ENCODE peak calls at places on chromosomes 5 and 9, in nine cellular contexts. One of them, this sample, is unnamed.

GRCh38 chr5:14915291-14915976 is 43.9 kb upstream of the ANKH start:
- DNase-seq in CD4-positive, alpha-beta memory T cell: no peak
- DNase-seq in mesenchymal stem cell: no peak
- DNase-seq in OCI-LY7: no peak
- DNase-seq in neuronal stem cell: no peak
- DNase-seq in A549: no peak
- DNase-seq in suprapubic skin: no peak
- DNase-seq in neural progenitor cell: no peak
- DNase-seq in HCT116: no peak
- DNase-seq in this sample: no peak

GRCh38 chr5:150656191-150657132 is 4.6 kb upstream of the MYOZ3 start:
- DNase-seq in mesenchymal stem cell: peak; percentile 57
- DNase-seq in suprapubic skin: no peak
- DNase-seq in HCT116: no peak
- DNase-seq in A549: peak; percentile 60
- DNase-seq in neural progenitor cell: peak; percentile 92
- DNase-seq in CD4-positive, alpha-beta memory T cell: peak; percentile 85
- DNase-seq in neuronal stem cell: peak; percentile 80
- DNase-seq in OCI-LY7: peak; percentile 84
- DNase-seq in this sample: peak; percentile 92

GRCh38 chr9:126676685-126677143 is 63.0 kb downstream of the LMX1B start:
- DNase-seq in OCI-LY7: no peak
- DNase-seq in A549: no peak
- DNase-seq in mesenchymal stem cell: no peak
- DNase-seq in neuronal stem cell: peak; percentile 71
- DNase-seq in neural progenitor cell: peak; percentile 96
- DNase-seq in HCT116: no peak
- DNase-seq in suprapubic skin: no peak
- DNase-seq in CD4-positive, alpha-beta memory T cell: no peak
- DNase-seq in this sample: no peak

GRCh38 chr9:87855061-87855460 is 27.6 kb upstream of the SPATA31E1 start:
- DNase-seq in neuronal stem cell: no peak
- DNase-seq in A549: no peak
- DNase-seq in neural progenitor cell: no peak
- DNase-seq in OCI-LY7: no peak
- DNase-seq in suprapubic skin: no peak
- DNase-seq in HCT116: no peak
- DNase-seq in CD4-positive, alpha-beta memory T cell: no peak
- DNase-seq in mesenchymal stem cell: no peak
- DNase-seq in this sample: no peak

GRCh38 chr5:74290634-74291033 is 349.9 kb downstream of the ENC1 start:
- DNase-seq in A549: no peak
- DNase-seq in mesenchymal stem cell: no peak
- DNase-seq in neuronal stem cell: no peak
- DNase-seq in HCT116: no peak
- DNase-seq in suprapubic skin: no peak
- DNase-seq in OCI-LY7: no peak
- DNase-seq in neural progenitor cell: no peak
- DNase-seq in CD4-positive, alpha-beta memory T cell: no peak
- DNase-seq in this sample: peak; percentile 14

GRCh38 chr9:93183663-93184438 is at the start of gene WNK2:
- DNase-seq in A549: peak; percentile 24
- DNase-seq in CD4-positive, alpha-beta memory T cell: peak; percentile 47
- DNase-seq in OCI-LY7: peak; percentile 57
- DNase-seq in HCT116: no peak
- DNase-seq in suprapubic skin: no peak
- DNase-seq in mesenchymal stem cell: no peak
- DNase-seq in neuronal stem cell: peak; percentile 50
- DNase-seq in neural progenitor cell: peak; percentile 77
- DNase-seq in this sample: no peak

GRCh38 chr5:124920909-124921666 is 174.6 kb upstream of the ZNF608 start:
- DNase-seq in OCI-LY7: peak; percentile 90
- DNase-seq in A549: no peak
- DNase-seq in neuronal stem cell: no peak
- DNase-seq in mesenchymal stem cell: no peak
- DNase-seq in HCT116: no peak
- DNase-seq in CD4-positive, alpha-beta memory T cell: no peak
- DNase-seq in suprapubic skin: no peak
- DNase-seq in neural progenitor cell: peak; percentile 26
- DNase-seq in this sample: no peak

GRCh38 chr5:123717139-123717538 is 205.2 kb downstream of the CSNK1G3 start:
- DNase-seq in neuronal stem cell: no peak
- DNase-seq in suprapubic skin: no peak
- DNase-seq in mesenchymal stem cell: peak; percentile 65
- DNase-seq in OCI-LY7: no peak
- DNase-seq in A549: no peak
- DNase-seq in HCT116: no peak
- DNase-seq in CD4-positive, alpha-beta memory T cell: no peak
- DNase-seq in neural progenitor cell: no peak
- DNase-seq in this sample: no peak

GRCh38 chr5:56110646-56111403 is 116.1 kb upstream of the IL6ST start:
- DNase-seq in neuronal stem cell: no peak
- DNase-seq in A549: no peak
- DNase-seq in OCI-LY7: no peak
- DNase-seq in neural progenitor cell: no peak
- DNase-seq in HCT116: no peak
- DNase-seq in mesenchymal stem cell: no peak
- DNase-seq in suprapubic skin: no peak
- DNase-seq in CD4-positive, alpha-beta memory T cell: no peak
- DNase-seq in this sample: no peak

GRCh38 chr5:44663991-44664710 is 144.6 kb upstream of the MRPS30 start:
- DNase-seq in suprapubic skin: no peak
- DNase-seq in neuronal stem cell: no peak
- DNase-seq in HCT116: no peak
- DNase-seq in mesenchymal stem cell: no peak
- DNase-seq in CD4-positive, alpha-beta memory T cell: no peak
- DNase-seq in neural progenitor cell: no peak
- DNase-seq in OCI-LY7: no peak
- DNase-seq in A549: no peak
- DNase-seq in this sample: no peak

GRCh38 chr5:149015126-149015525 is 47.7 kb downstream of the SH3TC2 start:
- DNase-seq in A549: no peak
- DNase-seq in suprapubic skin: no peak
- DNase-seq in neural progenitor cell: no peak
- DNase-seq in CD4-positive, alpha-beta memory T cell: no peak
- DNase-seq in HCT116: no peak
- DNase-seq in neuronal stem cell: no peak
- DNase-seq in mesenchymal stem cell: peak; percentile 73
- DNase-seq in OCI-LY7: no peak
- DNase-seq in this sample: no peak

GRCh38 chr5:151125421-151125820 is 32.2 kb downstream of the ANXA6 start:
- DNase-seq in A549: no peak
- DNase-seq in CD4-positive, alpha-beta memory T cell: peak; percentile 25
- DNase-seq in HCT116: no peak
- DNase-seq in mesenchymal stem cell: no peak
- DNase-seq in neuronal stem cell: no peak
- DNase-seq in neural progenitor cell: no peak
- DNase-seq in suprapubic skin: no peak
- DNase-seq in OCI-LY7: peak; percentile 50
- DNase-seq in this sample: no peak

GRCh38 chr5:146805099-146805498 is 73.5 kb downstream of the PPP2R2B start:
- DNase-seq in suprapubic skin: no peak
- DNase-seq in OCI-LY7: no peak
- DNase-seq in HCT116: no peak
- DNase-seq in A549: no peak
- DNase-seq in neural progenitor cell: peak; percentile 48
- DNase-seq in CD4-positive, alpha-beta memory T cell: no peak
- DNase-seq in neuronal stem cell: no peak
- DNase-seq in mesenchymal stem cell: no peak
- DNase-seq in this sample: no peak

GRCh38 chr5:76104027-76104426 is 20.8 kb downstream of the SV2C start:
- DNase-seq in mesenchymal stem cell: peak; percentile 22
- DNase-seq in A549: no peak
- DNase-seq in neuronal stem cell: peak; percentile 66
- DNase-seq in CD4-positive, alpha-beta memory T cell: no peak
- DNase-seq in suprapubic skin: no peak
- DNase-seq in HCT116: no peak
- DNase-seq in OCI-LY7: peak; percentile 20
- DNase-seq in neural progenitor cell: peak; percentile 76
- DNase-seq in this sample: no peak

GRCh38 chr9:4713849-4714248 is 27.2 kb downstream of the AK3 start:
- DNase-seq in OCI-LY7: no peak
- DNase-seq in HCT116: no peak
- DNase-seq in A549: no peak
- DNase-seq in neural progenitor cell: no peak
- DNase-seq in neuronal stem cell: no peak
- DNase-seq in CD4-positive, alpha-beta memory T cell: no peak
- DNase-seq in suprapubic skin: no peak
- DNase-seq in mesenchymal stem cell: no peak
- DNase-seq in this sample: no peak

GRCh38 chr5:558871-559503 is 34.7 kb upstream of the SLC9A3 start:
- DNase-seq in neuronal stem cell: no peak
- DNase-seq in A549: no peak
- DNase-seq in OCI-LY7: no peak
- DNase-seq in neural progenitor cell: no peak
- DNase-seq in mesenchymal stem cell: no peak
- DNase-seq in HCT116: no peak
- DNase-seq in suprapubic skin: peak; percentile 31
- DNase-seq in CD4-positive, alpha-beta memory T cell: no peak
- DNase-seq in this sample: no peak

GRCh38 chr5:38553001-38553521 is 3.4 kb downstream of the LIFR start:
- DNase-seq in OCI-LY7: no peak
- DNase-seq in neural progenitor cell: no peak
- DNase-seq in mesenchymal stem cell: no peak
- DNase-seq in A549: no peak
- DNase-seq in HCT116: no peak
- DNase-seq in neuronal stem cell: no peak
- DNase-seq in CD4-positive, alpha-beta memory T cell: no peak
- DNase-seq in suprapubic skin: no peak
- DNase-seq in this sample: no peak

GRCh38 chr5:169670769-169671525 is 33.9 kb downstream of the DOCK2 start:
- DNase-seq in CD4-positive, alpha-beta memory T cell: no peak
- DNase-seq in OCI-LY7: no peak
- DNase-seq in suprapubic skin: no peak
- DNase-seq in neural progenitor cell: no peak
- DNase-seq in HCT116: no peak
- DNase-seq in neuronal stem cell: no peak
- DNase-seq in A549: no peak
- DNase-seq in mesenchymal stem cell: no peak
- DNase-seq in this sample: no peak
- H3K4me3 ChIP-seq in CD4-positive, alpha-beta memory T cell: no peak overlapping the region
- H3K4me3 ChIP-seq in OCI-LY7: no peak overlapping the region
- H3K4me3 ChIP-seq in suprapubic skin: no peak overlapping the region
- H3K4me3 ChIP-seq in neural progenitor cell: no peak overlapping the region
- H3K4me3 ChIP-seq in HCT116: no peak overlapping the region
- H3K4me3 ChIP-seq in neuronal stem cell: no peak overlapping the region
- H3K4me3 ChIP-seq in A549: no peak overlapping the region
- H3K4me3 ChIP-seq in mesenchymal stem cell: no peak overlapping the region
- H3K4me3 ChIP-seq in this sample: no peak overlapping the region

GRCh38 chr5:171984748-171985419 is 21.6 kb downstream of the FBXW11 start:
- DNase-seq in neural progenitor cell: no peak
- DNase-seq in A549: no peak
- DNase-seq in suprapubic skin: no peak
- DNase-seq in mesenchymal stem cell: peak; percentile 84
- DNase-seq in HCT116: no peak
- DNase-seq in OCI-LY7: no peak
- DNase-seq in neuronal stem cell: no peak
- DNase-seq in CD4-positive, alpha-beta memory T cell: peak; percentile 50
- DNase-seq in this sample: no peak
- H3K4me1 ChIP-seq in neural progenitor cell: peaks cover 21% of the 10 kb centered on the region
- H3K4me1 ChIP-seq in A549: peaks cover 3% of the 10 kb centered on the region
- H3K4me1 ChIP-seq in suprapubic skin: peaks cover 13% of the 10 kb centered on the region
- H3K4me1 ChIP-seq in mesenchymal stem cell: peaks cover 2% of the 10 kb centered on the region
- H3K4me1 ChIP-seq in HCT116: peaks cover 9% of the 10 kb centered on the region
- H3K4me1 ChIP-seq in OCI-LY7: peaks cover 22% of the 10 kb centered on the region
- H3K4me1 ChIP-seq in neuronal stem cell: no peaks in the 10 kb centered on the region
- H3K4me1 ChIP-seq in CD4-positive, alpha-beta memory T cell: peaks cover 27% of the 10 kb centered on the region
- H3K4me1 ChIP-seq in this sample: no peaks in the 10 kb centered on the region

GRCh38 chr9:33750839-33751339 is 44.5 kb upstream of the PRSS3 start:
- DNase-seq in HCT116: no peak
- DNase-seq in OCI-LY7: no peak
- DNase-seq in mesenchymal stem cell: no peak
- DNase-seq in suprapubic skin: no peak
- DNase-seq in CD4-positive, alpha-beta memory T cell: no peak
- DNase-seq in A549: no peak
- DNase-seq in neuronal stem cell: no peak
- DNase-seq in neural progenitor cell: no peak
- DNase-seq in this sample: no peak

GRCh38 chr9:33748633-33749304 is 46.6 kb upstream of the PRSS3 start:
- DNase-seq in OCI-LY7: no peak
- DNase-seq in CD4-positive, alpha-beta memory T cell: peak; percentile 32
- DNase-seq in A549: no peak
- DNase-seq in HCT116: no peak
- DNase-seq in neural progenitor cell: no peak
- DNase-seq in neuronal stem cell: no peak
- DNase-seq in suprapubic skin: no peak
- DNase-seq in mesenchymal stem cell: no peak
- DNase-seq in this sample: no peak

GRCh38 chr9:33750307-33750838 is 45.0 kb upstream of the PRSS3 start:
- DNase-seq in A549: peak; percentile 30
- DNase-seq in CD4-positive, alpha-beta memory T cell: no peak
- DNase-seq in OCI-LY7: no peak
- DNase-seq in neuronal stem cell: no peak
- DNase-seq in HCT116: no peak
- DNase-seq in neural progenitor cell: no peak
- DNase-seq in mesenchymal stem cell: no peak
- DNase-seq in suprapubic skin: no peak
- DNase-seq in this sample: peak; percentile 42

GRCh38 chr9:33752130-33752637 is 43.2 kb upstream of the PRSS3 start:
- DNase-seq in neuronal stem cell: no peak
- DNase-seq in HCT116: no peak
- DNase-seq in OCI-LY7: no peak
- DNase-seq in CD4-positive, alpha-beta memory T cell: no peak
- DNase-seq in suprapubic skin: no peak
- DNase-seq in neural progenitor cell: no peak
- DNase-seq in A549: peak; percentile 44
- DNase-seq in mesenchymal stem cell: no peak
- DNase-seq in this sample: no peak

DNA sequence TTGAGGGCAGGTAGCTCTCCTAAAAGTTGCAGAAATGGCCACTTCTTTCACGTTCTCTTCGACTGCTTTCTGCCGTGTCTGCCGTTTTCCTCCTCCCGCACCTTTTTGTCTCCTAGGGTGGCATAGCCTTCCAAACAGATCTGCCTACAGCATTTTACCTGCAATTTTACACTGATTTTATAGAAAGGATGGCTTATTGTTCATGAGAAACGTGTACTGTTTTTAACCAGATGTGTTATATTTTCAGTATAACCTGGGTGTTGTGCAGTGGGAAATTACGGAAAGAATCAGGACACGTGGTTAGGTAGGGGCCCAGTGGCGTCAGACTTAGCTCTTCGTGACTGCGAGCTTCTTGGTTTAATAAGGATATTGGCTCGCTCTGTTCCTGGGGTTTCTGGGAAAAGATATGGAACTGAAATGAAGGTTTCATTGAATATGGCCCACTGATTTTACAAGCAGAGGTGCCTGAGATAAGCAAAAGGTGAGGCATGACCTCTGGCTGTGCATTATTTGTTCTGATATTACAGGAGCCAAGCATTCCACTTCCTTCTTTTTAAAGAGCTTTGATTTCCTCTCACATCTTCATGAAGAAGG is 43.7 kb upstream of the PRSS3 start:
- DNase-seq in CD4-positive, alpha-beta memory T cell: no peak
- DNase-seq in neuronal stem cell: no peak
- DNase-seq in OCI-LY7: no peak
- DNase-seq in HCT116: no peak
- DNase-seq in A549: no peak
- DNase-seq in suprapubic skin: no peak
- DNase-seq in neural progenitor cell: no peak
- DNase-seq in mesenchymal stem cell: no peak
- DNase-seq in this sample: no peak
- H3K4me3 ChIP-seq in CD4-positive, alpha-beta memory T cell: no peak overlapping the region
- H3K4me3 ChIP-seq in neuronal stem cell: no peak overlapping the region
- H3K4me3 ChIP-seq in OCI-LY7: no peak overlapping the region
- H3K4me3 ChIP-seq in HCT116: peak overlapping the region; percentile 79
- H3K4me3 ChIP-seq in A549: no peak overlapping the region
- H3K4me3 ChIP-seq in suprapubic skin: no peak overlapping the region
- H3K4me3 ChIP-seq in neural progenitor cell: no peak overlapping the region
- H3K4me3 ChIP-seq in mesenchymal stem cell: no peak overlapping the region
- H3K4me3 ChIP-seq in this sample: peak overlapping the region; percentile 91

GRCh38 chr9:89447416-89447815 is 50.5 kb downstream of the SEMA4D start:
- DNase-seq in A549: no peak
- DNase-seq in neuronal stem cell: no peak
- DNase-seq in suprapubic skin: no peak
- DNase-seq in CD4-positive, alpha-beta memory T cell: no peak
- DNase-seq in OCI-LY7: no peak
- DNase-seq in neural progenitor cell: no peak
- DNase-seq in HCT116: no peak
- DNase-seq in mesenchymal stem cell: no peak
- DNase-seq in this sample: no peak
- H3K4me1 ChIP-seq in A549: no peaks in the 10 kb centered on the region
- H3K4me1 ChIP-seq in neuronal stem cell: peaks cover 2% of the 10 kb centered on the region
- H3K4me1 ChIP-seq in suprapubic skin: peaks cover 6% of the 10 kb centered on the region
- H3K4me1 ChIP-seq in CD4-positive, alpha-beta memory T cell: peaks cover 97% of the 10 kb centered on the region
- H3K4me1 ChIP-seq in OCI-LY7: peaks cover 44% of the 10 kb centered on the region
- H3K4me1 ChIP-seq in neural progenitor cell: peaks cover 4% of the 10 kb centered on the region
- H3K4me1 ChIP-seq in HCT116: peaks cover 11% of the 10 kb centered on the region
- H3K4me1 ChIP-seq in mesenchymal stem cell: peaks cover 20% of the 10 kb centered on the region
- H3K4me1 ChIP-seq in this sample: no peaks in the 10 kb centered on the region